ENCODE peak calls at places on chromosomes 11 and 22, in five cellular contexts. J is osteoblast, D is foreskin fibroblast, R is A549, F is cardiac fibroblast. E is an unnamed sample.

GRCh38 chr11:123371506-123372297 is 58.4 kb upstream of the GRAMD1B start:
- DNase-seq in D (no peak), F (no peak), J (no peak), R (no peak), E (no peak)

GRCh38 chr11:58654908-58655296 is 32.4 kb downstream of the CNTF start:
- DNase-seq in R (no peak), J (no peak), F (no peak), D (no peak), E (no peak)

GRCh38 chr11:129625930-129626329 is 189.7 kb upstream of the TMEM45B start:
- DNase-seq in D (no peak), J (no peak), F (no peak), R (no peak), E (no peak)

GRCh38 chr22:44357296-44357961 is 44.7 kb upstream of the SHISAL1 start:
- DNase-seq in D (no peak), J (peak), R (no peak), F (no peak), E (no peak)

GRCh38 chr11:119789766-119790407 is 60.9 kb upstream of the NECTIN1 start:
- DNase-seq in D (no peak), R (no peak), J (no peak), F (no peak), E (peak)

GRCh38 chr11:69138265-69138664 is 17.5 kb upstream of the SMIM38 start:
- DNase-seq in D (peak), J (peak), R (peak), F (peak), E (no peak)

GRCh38 chr22:30304495-30305244 is 15.4 kb upstream of the CASTOR1 start:
- DNase-seq in R (no peak), F (no peak), J (no peak), D (peak), E (no peak)

GRCh38 chr11:119373917-119374631 is 7.4 kb downstream of the USP2 start:
- DNase-seq in D (peak), R (peak), F (peak), J (peak), E (no peak)

GRCh38 chr22:49369726-49370717 is 457.7 kb downstream of the BRD1 start:
- DNase-seq in F (no peak), D (no peak), J (peak), R (no peak), E (peak)

GRCh38 chr22:31211862-31212730 is at the start of gene LIMK2:
- DNase-seq in F (peak), D (peak), R (peak), J (peak), E (peak)

GRCh38 chr11:117834068-117834810 is 9.7 kb upstream of the FXYD2 start:
- DNase-seq in J (no peak), R (no peak), F (no peak), D (no peak), E (no peak)

GRCh38 chr11:99781074-99781473 is 760.3 kb downstream of the CNTN5 start:
- DNase-seq in R (no peak), F (no peak), D (no peak), J (no peak), E (no peak)

GRCh38 chr11:36377759-36378553 is 81.9 kb downstream of the PRR5L start:
- DNase-seq in F (no peak), J (peak), R (no peak), D (no peak), E (no peak)

GRCh38 chr11:61890536-61891330 is 612 bp downstream of the FADS3 start:
- DNase-seq in J (peak), F (peak), R (peak), D (peak), E (no peak)

GRCh38 chr11:102869354-102869753 is 5.4 kb downstream of the MMP12 start:
- DNase-seq in D (peak), J (no peak), F (no peak), R (peak), E (no peak)

GRCh38 chr11:83194284-83195175 is 1.0 kb downstream of the ANKRD42 start:
- DNase-seq in J (peak), F (peak), D (peak), R (peak), E (no peak)
- TF ChIP-seq CTCF in J (no peak), F (peak), D (no peak), R (no peak), E (peak)

GRCh38 chr22:19962246-19962908 is 20.8 kb upstream of the TXNRD2 start:
- DNase-seq in J (peak), D (peak), R (peak), F (peak), E (peak)
- TF ChIP-seq CTCF in J (peak), D (peak), R (peak), F (peak), E (peak)

GRCh38 chr11:81422402-81422801 is 1311.3 kb downstream of the FAM181B start:
- DNase-seq in J (no peak), F (no peak), R (no peak), D (no peak), E (no peak)

DNA sequence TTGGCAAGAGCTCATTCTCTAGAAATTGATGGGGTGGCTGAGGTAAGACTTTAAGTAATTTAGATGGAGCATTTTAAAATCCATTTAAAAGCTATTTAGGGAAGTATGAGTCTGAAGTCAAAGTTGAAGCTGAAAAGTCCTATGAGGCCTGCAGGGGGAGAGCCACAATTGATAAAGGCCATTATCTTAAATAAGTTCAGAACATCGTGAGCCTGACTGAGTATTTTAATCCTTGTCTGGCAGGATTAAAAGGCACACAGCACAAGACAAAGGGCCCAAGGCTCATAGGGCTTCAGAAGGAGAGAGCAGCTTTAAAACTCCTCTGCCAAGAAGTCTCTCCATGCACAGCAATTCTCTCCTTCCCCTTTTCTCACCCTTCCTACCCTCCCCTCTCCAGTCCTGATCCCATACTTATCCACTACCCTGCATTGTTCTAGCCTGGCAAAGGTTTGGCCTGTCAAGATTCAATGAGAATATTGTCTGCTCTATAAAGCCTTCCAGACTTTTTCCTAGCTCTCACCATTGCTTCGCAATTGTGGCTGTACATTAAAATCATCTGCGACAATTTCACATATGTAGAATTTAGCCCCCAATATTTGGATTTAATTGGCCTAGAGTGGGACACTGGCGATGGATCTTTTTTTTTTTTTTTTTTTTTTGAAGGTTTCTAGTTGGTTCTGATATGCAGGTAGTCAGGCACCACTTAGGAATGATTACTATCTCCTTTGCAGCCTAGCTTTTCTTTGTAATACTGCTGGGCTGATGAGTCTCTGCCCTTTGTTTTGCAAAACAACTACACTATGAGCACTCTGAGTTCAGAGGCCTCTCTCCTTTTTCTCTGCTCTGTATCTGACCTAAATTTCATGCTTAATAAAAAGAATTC is 1312.8 kb downstream of the FAM181B start:
- DNase-seq in D (no peak), J (peak), F (no peak), R (no peak), E (no peak)
- TF ChIP-seq CTCF in D (no peak), J (no peak), F (no peak), R (no peak), E (no peak)

DNA sequence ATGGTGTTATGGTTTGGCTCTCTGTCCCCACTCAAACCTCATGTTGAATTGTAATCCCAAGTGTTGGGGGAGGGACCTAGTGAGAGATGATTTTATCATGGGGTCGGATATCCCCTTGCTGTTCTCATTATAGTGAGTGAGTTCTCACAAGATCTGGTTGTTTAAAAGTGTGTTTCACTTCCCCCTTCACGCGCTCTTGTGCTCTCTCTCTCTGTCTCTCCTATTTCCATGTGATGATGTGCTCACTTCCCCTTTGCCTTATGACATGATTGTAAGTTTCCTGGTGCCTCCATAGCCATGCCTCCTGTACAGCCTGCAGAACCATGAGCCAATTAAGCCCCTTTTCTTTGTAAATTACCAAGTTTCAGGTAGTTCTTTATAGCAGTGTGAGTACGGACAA is 765.1 kb downstream of the KCNA4 start:
- DNase-seq in F (no peak), R (no peak), D (no peak), J (no peak), E (no peak)
- TF ChIP-seq CTCF in F (no peak), R (no peak), D (no peak), J (no peak), E (no peak)

E was measured in chondrocyte.